ENCODE peak calls at places on chromosome 13, in seven cellular contexts. E is right lobe of liver, H is heart left ventricle, C is adrenal gland, J is IMR-90, K is esophagus squamous epithelium, F is Peyer's patch. M is an unnamed sample.
A peak's percentile ranks its signal among the peaks of the same experiment; 100 is the strongest.

GRCh38 chr13:90416519-90416918 is 931.0 kb upstream of the MIR17HG start:
- DNase-seq in H (no peak), C (no peak), J (peak; percentile 43), E (no peak), K (no peak), F (no peak), M (no peak)

GRCh38 chr13:37187611-37188010 is 82.1 kb upstream of the CSNK1A1L start:
- DNase-seq in F (no peak), J (no peak), K (no peak), H (no peak), E (no peak), C (no peak), M (no peak)

GRCh38 chr13:111480976-111481375 is 160.5 kb downstream of the TEX29 start:
- DNase-seq in E (no peak), J (no peak), K (no peak), H (no peak), C (no peak), F (no peak), M (no peak)

GRCh38 chr13:114230117-114230516 is 4.6 kb upstream of the CDC16 start:
- DNase-seq in C (no peak), J (peak; percentile 63), F (no peak), K (no peak), H (no peak), E (no peak), M (no peak)

GRCh38 chr13:76440568-76440967 is 445.6 kb downstream of the KCTD12 start:
- DNase-seq in E (no peak), C (no peak), J (no peak), F (no peak), K (no peak), H (no peak), M (no peak)

GRCh38 chr13:54637377-54637776 is 1608.8 kb downstream of the OLFM4 start:
- DNase-seq in E (no peak), H (no peak), F (no peak), C (no peak), K (no peak), J (no peak), M (no peak)

GRCh38 chr13:46389985-46390384 is 2.9 kb upstream of the RUBCNL start:
- DNase-seq in J (no peak), E (no peak), K (no peak), F (peak; percentile 61), C (peak; percentile 33), H (peak; percentile 30), M (no peak)

GRCh38 chr13:64553411-64554129 is 2676.6 kb downstream of the PCDH9 start:
- DNase-seq in C (no peak), K (no peak), F (no peak), E (no peak), H (no peak), J (peak; percentile 42), M (no peak)

GRCh38 chr13:76993021-76993420 is 1.1 kb downstream of the CLN5 start:
- DNase-seq in F (no peak), K (no peak), E (no peak), J (peak; percentile 28), C (no peak), H (no peak), M (no peak)

GRCh38 chr13:57725480-57725879 is 93.9 kb downstream of the PCDH17 start:
- DNase-seq in C (no peak), F (no peak), J (no peak), K (no peak), H (no peak), E (no peak), M (no peak)

GRCh38 chr13:48626077-48626449 is 27.7 kb upstream of the CYSLTR2 start:
- DNase-seq in K (no peak), H (no peak), C (peak; percentile 60), E (no peak), F (no peak), J (peak; percentile 53), M (no peak)

GRCh38 chr13:76856141-76856571 is 30.0 kb downstream of the KCTD12 start:
- DNase-seq in F (no peak), H (no peak), C (no peak), K (no peak), E (no peak), J (peak; percentile 59), M (no peak)

DNA sequence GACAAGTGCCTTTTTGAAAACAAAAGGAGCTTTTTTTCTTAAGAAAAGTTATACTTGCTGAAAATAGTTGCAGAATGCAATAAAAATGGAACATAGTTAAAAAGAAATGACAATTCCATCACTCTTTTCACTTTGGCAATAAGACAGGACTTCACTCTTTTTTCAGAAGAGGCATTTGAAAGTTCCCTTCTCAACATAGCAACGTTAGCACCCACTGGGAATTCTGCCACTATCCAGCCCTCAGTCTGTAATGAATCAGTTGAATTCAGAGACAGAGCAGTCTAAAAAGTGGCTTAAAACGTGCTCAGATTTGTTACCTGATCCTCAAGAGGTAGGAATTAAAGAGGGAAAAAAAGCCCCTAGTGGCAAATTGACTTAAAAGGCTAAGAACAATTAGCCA is 10.2 kb downstream of the RGCC start:
- DNase-seq in H (no peak), J (no peak), K (no peak), C (no peak), F (no peak), E (no peak), M (no peak)
- H3K4me1 ChIP-seq in H (peaks cover 4% of the 10 kb centered on the region), J (peaks cover 15% of the 10 kb centered on the region), K (peaks cover 5% of the 10 kb centered on the region), C (no peaks in the 10 kb centered on the region), F (peaks cover 15% of the 10 kb centered on the region), E (no peaks in the 10 kb centered on the region), M (peaks cover 35% of the 10 kb centered on the region)

GRCh38 chr13:51793570-51794273 is 10.2 kb downstream of the DHRS12 start:
- DNase-seq in F (peak; percentile 72), H (no peak), K (no peak), J (peak; percentile 91), C (peak; percentile 76), E (no peak), M (peak; percentile 43)
- TF ChIP-seq POLR2A in F (no peak), H (no peak), K (no peak), J (no peak), C (no peak), E (no peak), M (no peak)

GRCh38 chr13:24273926-24274325 is 35.5 kb upstream of the C1QTNF9 start:
- DNase-seq in K (no peak), H (no peak), J (no peak), F (no peak), E (no peak), C (peak; percentile 14), M (no peak)

GRCh38 chr13:24275041-24275440 is 34.3 kb upstream of the C1QTNF9 start:
- DNase-seq in K (no peak), H (no peak), E (no peak), C (peak; percentile 17), F (no peak), J (no peak), M (no peak)

GRCh38 chr13:24277721-24278120 is 31.7 kb upstream of the C1QTNF9 start:
- DNase-seq in F (no peak), C (no peak), E (no peak), J (no peak), H (no peak), K (no peak), M (no peak)

GRCh38 chr13:24274452-24274971 is 34.9 kb upstream of the C1QTNF9 start:
- DNase-seq in F (peak; percentile 84), E (no peak), C (peak; percentile 33), K (no peak), J (peak; percentile 59), H (peak; percentile 60), M (no peak)

GRCh38 chr13:24276310-24276709 is 33.1 kb upstream of the C1QTNF9 start:
- DNase-seq in J (no peak), F (no peak), K (no peak), C (no peak), E (no peak), H (no peak), M (no peak)
- H3K27ac ChIP-seq in J (no peak overlapping the region), F (no peak overlapping the region), K (no peak overlapping the region), C (no peak overlapping the region), E (no peak overlapping the region), H (no peak overlapping the region), M (no peak overlapping the region)

GRCh38 chr13:110266983-110267382 is 40.0 kb downstream of the COL4A1 start:
- DNase-seq in F (no peak), J (no peak), H (no peak), K (no peak), C (no peak), E (no peak), M (no peak)
- H3K4me1 ChIP-seq in F (no peaks in the 10 kb centered on the region), J (peaks cover 40% of the 10 kb centered on the region), H (peaks cover 68% of the 10 kb centered on the region), K (peaks cover under 1% of the 10 kb centered on the region), C (peaks cover 11% of the 10 kb centered on the region), E (no peaks in the 10 kb centered on the region), M (peaks cover 37% of the 10 kb centered on the region)

GRCh38 chr13:102374726-102375125 is 27.1 kb downstream of the FGF14 start:
- DNase-seq in C (no peak), H (no peak), F (no peak), E (no peak), K (no peak), J (no peak), M (no peak)
- TF ChIP-seq POLR2A in C (no peak), H (no peak), F (no peak), E (no peak), K (no peak), J (no peak), M (no peak)

GRCh38 chr13:34076319-34076718 is 258.4 kb downstream of the RFC3 start:
- DNase-seq in H (no peak), F (no peak), C (no peak), K (no peak), J (no peak), E (no peak), M (no peak)
- H3K27ac ChIP-seq in H (no peak overlapping the region), F (no peak overlapping the region), C (no peak overlapping the region), K (no peak overlapping the region), J (no peak overlapping the region), E (no peak overlapping the region), M (no peak overlapping the region)

M was measured in suprapubic skin.